ENCODE peak calls at places on chromosomes 16 and 17, in four cellular contexts. One of them, this sample, is unnamed.

GRCh38 chr16:88541109-88541508 is 29.1 kb upstream of the ZC3H18 start:
- DNase-seq in iris pigment epithelial cell: no peak
- DNase-seq in C1 segment of cervical spinal cord: no peak
- DNase-seq in stimulated activated CD8-positive, alpha-beta memory T cell treated with anti-CD3 and anti-CD28 coated beads, Interleukin-12 subunit alpha, Interleukin-12 subunit beta, amount 100 ng/mL, for 1 hour: no peak
- DNase-seq in this sample: no peak

GRCh38 chr16:87661561-87661960 is 59.3 kb downstream of the JPH3 start:
- DNase-seq in iris pigment epithelial cell: peak
- DNase-seq in C1 segment of cervical spinal cord: no peak
- DNase-seq in stimulated activated CD8-positive, alpha-beta memory T cell treated with anti-CD3 and anti-CD28 coated beads, Interleukin-12 subunit alpha, Interleukin-12 subunit beta, amount 100 ng/mL, for 1 hour: peak
- DNase-seq in this sample: no peak

GRCh38 chr16:57535680-57536305 is 578 bp downstream of the CCDC102A start:
- DNase-seq in iris pigment epithelial cell: peak
- DNase-seq in C1 segment of cervical spinal cord: peak
- DNase-seq in stimulated activated CD8-positive, alpha-beta memory T cell treated with anti-CD3 and anti-CD28 coated beads, Interleukin-12 subunit alpha, Interleukin-12 subunit beta, amount 100 ng/mL, for 1 hour: peak
- DNase-seq in this sample: peak

GRCh38 chr17:2259769-2260536 is 43.6 kb downstream of the SMG6 start:
- DNase-seq in iris pigment epithelial cell: peak
- DNase-seq in C1 segment of cervical spinal cord: no peak
- DNase-seq in stimulated activated CD8-positive, alpha-beta memory T cell treated with anti-CD3 and anti-CD28 coated beads, Interleukin-12 subunit alpha, Interleukin-12 subunit beta, amount 100 ng/mL, for 1 hour: no peak
- DNase-seq in this sample: peak

GRCh38 chr16:12214509-12214908 is 238.0 kb downstream of the SNX29 start:
- DNase-seq in iris pigment epithelial cell: no peak
- DNase-seq in C1 segment of cervical spinal cord: no peak
- DNase-seq in stimulated activated CD8-positive, alpha-beta memory T cell treated with anti-CD3 and anti-CD28 coated beads, Interleukin-12 subunit alpha, Interleukin-12 subunit beta, amount 100 ng/mL, for 1 hour: no peak
- DNase-seq in this sample: no peak

GRCh38 chr17:80845863-80846671 is 145.6 kb upstream of the CHMP6 start:
- DNase-seq in iris pigment epithelial cell: no peak
- DNase-seq in C1 segment of cervical spinal cord: no peak
- DNase-seq in stimulated activated CD8-positive, alpha-beta memory T cell treated with anti-CD3 and anti-CD28 coated beads, Interleukin-12 subunit alpha, Interleukin-12 subunit beta, amount 100 ng/mL, for 1 hour: no peak
- DNase-seq in this sample: peak

GRCh38 chr16:89313583-89313982 is 96.1 kb downstream of the ZNF778 start:
- DNase-seq in iris pigment epithelial cell: no peak
- DNase-seq in C1 segment of cervical spinal cord: no peak
- DNase-seq in stimulated activated CD8-positive, alpha-beta memory T cell treated with anti-CD3 and anti-CD28 coated beads, Interleukin-12 subunit alpha, Interleukin-12 subunit beta, amount 100 ng/mL, for 1 hour: no peak
- DNase-seq in this sample: no peak

GRCh38 chr17:35742896-35743477 is 10.1 kb downstream of the GAS2L2 start:
- DNase-seq in iris pigment epithelial cell: no peak
- DNase-seq in C1 segment of cervical spinal cord: no peak
- DNase-seq in stimulated activated CD8-positive, alpha-beta memory T cell treated with anti-CD3 and anti-CD28 coated beads, Interleukin-12 subunit alpha, Interleukin-12 subunit beta, amount 100 ng/mL, for 1 hour: no peak
- DNase-seq in this sample: no peak

GRCh38 chr17:77508047-77508715 is 367.4 kb downstream of the SEC14L1 start:
- DNase-seq in iris pigment epithelial cell: peak
- DNase-seq in C1 segment of cervical spinal cord: no peak
- DNase-seq in stimulated activated CD8-positive, alpha-beta memory T cell treated with anti-CD3 and anti-CD28 coated beads, Interleukin-12 subunit alpha, Interleukin-12 subunit beta, amount 100 ng/mL, for 1 hour: no peak
- DNase-seq in this sample: no peak

GRCh38 chr17:63954402-63955063 is 18.2 kb downstream of the SCN4A start:
- DNase-seq in iris pigment epithelial cell: no peak
- DNase-seq in C1 segment of cervical spinal cord: no peak
- DNase-seq in stimulated activated CD8-positive, alpha-beta memory T cell treated with anti-CD3 and anti-CD28 coated beads, Interleukin-12 subunit alpha, Interleukin-12 subunit beta, amount 100 ng/mL, for 1 hour: no peak
- DNase-seq in this sample: no peak

GRCh38 chr16:67016143-67016542 is 12.8 kb upstream of the CBFB start:
- DNase-seq in iris pigment epithelial cell: no peak
- DNase-seq in C1 segment of cervical spinal cord: no peak
- DNase-seq in stimulated activated CD8-positive, alpha-beta memory T cell treated with anti-CD3 and anti-CD28 coated beads, Interleukin-12 subunit alpha, Interleukin-12 subunit beta, amount 100 ng/mL, for 1 hour: no peak
- DNase-seq in this sample: no peak

This sample was measured in natural killer cell treated with Interleukin-12 subunit alpha and Interleukin-12 subunit beta and Interleukin-15 and Interleukin-18, amount 100 ng/mL, for 72 hours.